ENCODE peak calls at places on chromosomes 16 and 17, in ten cellular contexts. K, U, T, B, M, X, P, S, F and Z are unnamed samples.

GRCh38 chr17:6257339-6257738 is 177.6 kb downstream of the AIPL1 start:
- DNase-seq in K (no peak), U (no peak), T (peak), B (peak), M (peak), X (peak), P (peak), S (no peak), F (no peak), Z (no peak)

GRCh38 chr17:39014044-39014794 is 47.0 kb upstream of the FBXO47 start:
- DNase-seq in K (no peak), U (no peak), T (peak), B (peak), M (peak), X (peak), P (peak), S (no peak), F (no peak), Z (peak)

GRCh38 chr16:19380316-19380715 is 37.4 kb upstream of the TMC5 start:
- DNase-seq in K (no peak), U (no peak), T (no peak), B (no peak), M (no peak), X (no peak), P (no peak), S (no peak), F (no peak), Z (no peak)

GRCh38 chr17:34997355-34997862 is 17.1 kb downstream of the LIG3 start:
- DNase-seq in K (no peak), U (peak), T (no peak), B (no peak), M (peak), X (peak), P (no peak), S (no peak), F (no peak), Z (no peak)

GRCh38 chr16:77271532-77272426 is 72.6 kb downstream of the SYCE1L start:
- DNase-seq in K (no peak), U (no peak), T (no peak), B (no peak), M (no peak), X (no peak), P (no peak), S (no peak), F (no peak), Z (no peak)

GRCh38 chr16:72947379-72948237 is 100.3 kb downstream of the ZFHX3 start:
- DNase-seq in K (no peak), U (no peak), T (no peak), B (no peak), M (no peak), X (no peak), P (no peak), S (no peak), F (no peak), Z (no peak)

GRCh38 chr17:75525806-75526554 is 483 bp downstream of the LLGL2 start:
- DNase-seq in K (no peak), U (no peak), T (no peak), B (no peak), M (no peak), X (no peak), P (no peak), S (no peak), F (no peak), Z (no peak)

GRCh38 chr17:82553210-82553930 is 33.8 kb downstream of the FOXK2 start:
- DNase-seq in K (no peak), U (no peak), T (no peak), B (no peak), M (no peak), X (no peak), P (no peak), S (no peak), F (no peak), Z (no peak)

GRCh38 chr17:74671031-74671771 is 41.5 kb downstream of the CD300LF start:
- DNase-seq in K (peak), U (peak), T (peak), B (peak), M (peak), X (peak), P (peak), S (peak), F (peak), Z (peak)

GRCh38 chr17:66975614-66976378 is 11.3 kb downstream of the CACNG4 start:
- DNase-seq in K (no peak), U (no peak), T (no peak), B (peak), M (no peak), X (no peak), P (peak), S (peak), F (peak), Z (no peak)

GRCh38 chr16:24839347-24839972 is 6.3 kb upstream of the SLC5A11 start:
- DNase-seq in K (no peak), U (no peak), T (no peak), B (no peak), M (no peak), X (no peak), P (no peak), S (no peak), F (no peak), Z (no peak)

GRCh38 chr17:6098466-6099180 is 28.4 kb downstream of the WSCD1 start:
- DNase-seq in K (no peak), U (peak), T (no peak), B (no peak), M (peak), X (no peak), P (no peak), S (no peak), F (no peak), Z (no peak)